ENCODE peak calls at places on chromosome 15, in nine cellular contexts. One of them, this sample, is unnamed.

GRCh38 chr15:73541479-73541878 is 91.7 kb downstream of the NPTN start:
- DNase-seq in GM03348: no peak
- DNase-seq in fibroblast of lung: no peak
- DNase-seq in GM20000: no peak
- DNase-seq in left ventricle myocardium superior: no peak
- DNase-seq in stimulated activated CD8-positive, alpha-beta memory T cell treated with anti-CD3 and anti-CD28 coated beads, Interleukin-7, amount 100 ng/mL, for 24 hours: no peak
- DNase-seq in thoracic aorta: no peak
- DNase-seq in Panc1: no peak
- DNase-seq in osteocyte: no peak
- DNase-seq in this sample: no peak

GRCh38 chr15:48717458-48717857 is 71.9 kb upstream of the FBN1 start:
- DNase-seq in thoracic aorta: no peak
- DNase-seq in Panc1: no peak
- DNase-seq in osteocyte: no peak
- DNase-seq in GM20000: no peak
- DNase-seq in GM03348: peak
- DNase-seq in fibroblast of lung: peak
- DNase-seq in left ventricle myocardium superior: no peak
- DNase-seq in stimulated activated CD8-positive, alpha-beta memory T cell treated with anti-CD3 and anti-CD28 coated beads, Interleukin-7, amount 100 ng/mL, for 24 hours: no peak
- DNase-seq in this sample: no peak

GRCh38 chr15:50767332-50767861 is 1.9 kb upstream of the SPPL2A start:
- DNase-seq in GM20000: peak
- DNase-seq in Panc1: no peak
- DNase-seq in left ventricle myocardium superior: peak
- DNase-seq in GM03348: no peak
- DNase-seq in osteocyte: peak
- DNase-seq in fibroblast of lung: no peak
- DNase-seq in stimulated activated CD8-positive, alpha-beta memory T cell treated with anti-CD3 and anti-CD28 coated beads, Interleukin-7, amount 100 ng/mL, for 24 hours: no peak
- DNase-seq in thoracic aorta: peak
- DNase-seq in this sample: no peak

GRCh38 chr15:86362556-86362955 is 282.9 kb downstream of the AGBL1 start:
- DNase-seq in osteocyte: no peak
- DNase-seq in left ventricle myocardium superior: no peak
- DNase-seq in thoracic aorta: no peak
- DNase-seq in GM03348: no peak
- DNase-seq in stimulated activated CD8-positive, alpha-beta memory T cell treated with anti-CD3 and anti-CD28 coated beads, Interleukin-7, amount 100 ng/mL, for 24 hours: no peak
- DNase-seq in GM20000: no peak
- DNase-seq in Panc1: no peak
- DNase-seq in fibroblast of lung: no peak
- DNase-seq in this sample: no peak

GRCh38 chr15:99504823-99505551 is 60.8 kb upstream of the MEF2A start:
- DNase-seq in fibroblast of lung: peak
- DNase-seq in thoracic aorta: no peak
- DNase-seq in GM20000: peak
- DNase-seq in Panc1: no peak
- DNase-seq in GM03348: no peak
- DNase-seq in left ventricle myocardium superior: no peak
- DNase-seq in osteocyte: no peak
- DNase-seq in stimulated activated CD8-positive, alpha-beta memory T cell treated with anti-CD3 and anti-CD28 coated beads, Interleukin-7, amount 100 ng/mL, for 24 hours: no peak
- DNase-seq in this sample: no peak

GRCh38 chr15:79432345-79433311 is 492 bp downstream of the MINAR1 start:
- DNase-seq in fibroblast of lung: peak
- DNase-seq in stimulated activated CD8-positive, alpha-beta memory T cell treated with anti-CD3 and anti-CD28 coated beads, Interleukin-7, amount 100 ng/mL, for 24 hours: no peak
- DNase-seq in GM20000: no peak
- DNase-seq in thoracic aorta: no peak
- DNase-seq in GM03348: no peak
- DNase-seq in left ventricle myocardium superior: no peak
- DNase-seq in Panc1: no peak
- DNase-seq in osteocyte: no peak
- DNase-seq in this sample: no peak

GRCh38 chr15:48671381-48672022 is 26.0 kb upstream of the FBN1 start:
- DNase-seq in GM03348: peak
- DNase-seq in fibroblast of lung: peak
- DNase-seq in GM20000: no peak
- DNase-seq in osteocyte: no peak
- DNase-seq in thoracic aorta: peak
- DNase-seq in Panc1: no peak
- DNase-seq in stimulated activated CD8-positive, alpha-beta memory T cell treated with anti-CD3 and anti-CD28 coated beads, Interleukin-7, amount 100 ng/mL, for 24 hours: no peak
- DNase-seq in left ventricle myocardium superior: peak
- DNase-seq in this sample: no peak

GRCh38 chr15:45573961-45574629 is 13.1 kb upstream of the BLOC1S6 start:
- DNase-seq in thoracic aorta: no peak
- DNase-seq in GM03348: no peak
- DNase-seq in GM20000: no peak
- DNase-seq in Panc1: no peak
- DNase-seq in left ventricle myocardium superior: no peak
- DNase-seq in stimulated activated CD8-positive, alpha-beta memory T cell treated with anti-CD3 and anti-CD28 coated beads, Interleukin-7, amount 100 ng/mL, for 24 hours: no peak
- DNase-seq in osteocyte: no peak
- DNase-seq in fibroblast of lung: no peak
- DNase-seq in this sample: no peak

GRCh38 chr15:73078722-73079121 is 26.5 kb downstream of the NEO1 start:
- DNase-seq in Panc1: no peak
- DNase-seq in GM20000: no peak
- DNase-seq in left ventricle myocardium superior: no peak
- DNase-seq in fibroblast of lung: peak
- DNase-seq in osteocyte: no peak
- DNase-seq in thoracic aorta: no peak
- DNase-seq in GM03348: peak
- DNase-seq in stimulated activated CD8-positive, alpha-beta memory T cell treated with anti-CD3 and anti-CD28 coated beads, Interleukin-7, amount 100 ng/mL, for 24 hours: no peak
- DNase-seq in this sample: no peak

GRCh38 chr15:45402162-45402954 is 24.0 kb upstream of the GATM start:
- DNase-seq in Panc1: peak
- DNase-seq in GM03348: peak
- DNase-seq in left ventricle myocardium superior: peak
- DNase-seq in thoracic aorta: peak
- DNase-seq in fibroblast of lung: peak
- DNase-seq in osteocyte: peak
- DNase-seq in GM20000: peak
- DNase-seq in stimulated activated CD8-positive, alpha-beta memory T cell treated with anti-CD3 and anti-CD28 coated beads, Interleukin-7, amount 100 ng/mL, for 24 hours: peak
- DNase-seq in this sample: peak

GRCh38 chr15:99452728-99453643 is 112.8 kb upstream of the MEF2A start:
- DNase-seq in fibroblast of lung: peak
- DNase-seq in GM03348: peak
- DNase-seq in thoracic aorta: peak
- DNase-seq in osteocyte: peak
- DNase-seq in Panc1: no peak
- DNase-seq in left ventricle myocardium superior: peak
- DNase-seq in stimulated activated CD8-positive, alpha-beta memory T cell treated with anti-CD3 and anti-CD28 coated beads, Interleukin-7, amount 100 ng/mL, for 24 hours: no peak
- DNase-seq in GM20000: peak
- DNase-seq in this sample: peak

GRCh38 chr15:70342554-70343548 is 245.1 kb upstream of the TLE3 start:
- DNase-seq in left ventricle myocardium superior: no peak
- DNase-seq in GM03348: no peak
- DNase-seq in GM20000: no peak
- DNase-seq in osteocyte: peak
- DNase-seq in Panc1: no peak
- DNase-seq in fibroblast of lung: no peak
- DNase-seq in thoracic aorta: no peak
- DNase-seq in stimulated activated CD8-positive, alpha-beta memory T cell treated with anti-CD3 and anti-CD28 coated beads, Interleukin-7, amount 100 ng/mL, for 24 hours: no peak
- DNase-seq in this sample: no peak